ENCODE peak calls at places on chromosomes 13 and 19, in eight cellular contexts. I, G, S, X, R, J, Z and F are unnamed samples.

GRCh38 chr13:29707876-29708543 is 112.5 kb upstream of the SLC7A1 start:
- DNase-seq in I (no peak), G (no peak), S (no peak), X (no peak), R (peak; percentile 33), J (no peak), Z (peak; percentile 54), F (peak; percentile 69)

GRCh38 chr13:52804202-52804641 is 44.2 kb downstream of the PCDH8 start:
- DNase-seq in I (no peak), G (no peak), S (no peak), X (no peak), R (no peak), J (no peak), Z (no peak), F (no peak)

GRCh38 chr13:44058586-44059238 is 179.0 kb downstream of the LACC1 start:
- DNase-seq in I (no peak), G (no peak), S (no peak), X (no peak), R (no peak), J (no peak), Z (no peak), F (no peak)

GRCh38 chr13:29522044-29522685 is 73.3 kb downstream of the SLC7A1 start:
- DNase-seq in I (no peak), G (no peak), S (peak; percentile 87), X (no peak), R (no peak), J (no peak), Z (no peak), F (no peak)

GRCh38 chr13:46405457-46405856 is 18.4 kb upstream of the RUBCNL start:
- DNase-seq in I (no peak), G (no peak), S (no peak), X (no peak), R (no peak), J (no peak), Z (no peak), F (no peak)

GRCh38 chr19:1768248-1768647 is 14.9 kb downstream of the ONECUT3 start:
- DNase-seq in I (no peak), G (no peak), S (no peak), X (no peak), R (no peak), J (no peak), Z (no peak), F (no peak)

GRCh38 chr13:31722684-31723083 is 16.6 kb upstream of the RXFP2 start:
- DNase-seq in I (no peak), G (no peak), S (no peak), X (no peak), R (no peak), J (no peak), Z (no peak), F (no peak)

GRCh38 chr13:42709276-42709675 is 72.1 kb upstream of the FAM216B start:
- DNase-seq in I (no peak), G (no peak), S (no peak), X (no peak), R (no peak), J (no peak), Z (no peak), F (no peak)

GRCh38 chr19:6060600-6061391 is 49.5 kb downstream of the RFX2 start:
- DNase-seq in I (peak; percentile 59), G (no peak), S (no peak), X (peak; percentile 82), R (peak; percentile 6), J (no peak), Z (no peak), F (no peak)

GRCh38 chr13:99471231-99472202 is 29.8 kb upstream of the TM9SF2 start:
- DNase-seq in I (no peak), G (no peak), S (no peak), X (peak; percentile 62), R (no peak), J (no peak), Z (no peak), F (no peak)

GRCh38 chr13:48400820-48401219 is 12.1 kb downstream of the LPAR6 start:
- DNase-seq in I (no peak), G (no peak), S (no peak), X (peak; percentile 40), R (no peak), J (no peak), Z (peak; percentile 14), F (peak; percentile 1)

GRCh38 chr19:19211499-19212432 is at the start of gene NCAN:
- DNase-seq in I (no peak), G (no peak), S (no peak), X (no peak), R (no peak), J (no peak), Z (no peak), F (no peak)

GRCh38 chr19:51440846-51441409 is 17.3 kb downstream of the SIGLEC8 start:
- DNase-seq in I (no peak), G (no peak), S (no peak), X (no peak), R (no peak), J (no peak), Z (no peak), F (no peak)

GRCh38 chr19:51440052-51440451 is 18.2 kb downstream of the SIGLEC8 start:
- DNase-seq in I (no peak), G (no peak), S (no peak), X (no peak), R (no peak), J (no peak), Z (no peak), F (no peak)

GRCh38 chr19:51433092-51433491 is 15.7 kb upstream of the SIGLEC10 start:
- DNase-seq in I (no peak), G (no peak), S (no peak), X (no peak), R (no peak), J (no peak), Z (no peak), F (no peak)

GRCh38 chr19:51441410-51442390 is 16.6 kb downstream of the SIGLEC8 start:
- DNase-seq in I (no peak), G (no peak), S (no peak), X (no peak), R (no peak), J (no peak), Z (peak; percentile 69), F (no peak)

DNA sequence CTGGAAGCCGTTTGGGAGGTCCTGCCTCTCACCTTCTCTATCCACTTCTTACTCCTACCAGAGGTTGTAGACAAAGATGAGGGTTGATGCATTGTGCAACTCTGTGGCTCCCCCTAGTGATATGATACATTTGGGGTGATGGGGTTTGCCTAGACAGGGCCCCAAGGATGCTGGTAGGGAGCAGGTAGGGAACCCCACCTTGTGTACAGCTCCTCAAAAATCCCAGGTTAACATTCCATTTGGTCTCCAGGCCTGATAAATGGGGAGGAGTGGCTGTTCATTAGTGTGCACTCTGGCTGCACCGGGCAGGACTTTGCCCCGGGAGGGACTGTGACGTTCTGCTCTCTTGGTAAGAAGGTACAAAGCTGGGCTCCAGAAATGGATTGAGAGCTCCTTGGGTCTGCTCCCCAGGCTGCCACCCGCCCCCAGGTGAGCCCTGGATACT is 19.2 kb downstream of the SIGLEC8 start:
- DNase-seq in I (no peak), G (no peak), S (no peak), X (no peak), R (no peak), J (no peak), Z (peak; percentile 58), F (no peak)
- TF ChIP-seq CTCF in I (no peak), G (peak; percentile 31), S (no peak), X (peak; percentile 36), R (no peak), J (peak; percentile 39), Z (peak; percentile 84), F (no peak)

DNA sequence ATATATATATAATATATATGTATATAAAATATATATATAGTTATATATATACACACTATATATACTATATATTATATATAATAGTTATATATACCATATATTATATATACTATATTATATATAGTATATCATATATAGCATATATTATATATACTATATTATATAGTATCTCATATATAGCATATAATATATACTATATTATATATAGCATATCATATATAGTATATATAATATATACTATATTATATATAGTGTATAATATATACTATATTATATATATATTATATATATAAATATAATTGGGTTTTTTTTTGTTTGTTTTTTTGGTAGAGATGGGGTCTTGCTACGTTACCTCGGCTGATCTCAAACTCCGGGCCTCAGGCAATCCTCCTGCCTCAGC is 11.6 kb upstream of the HNRNPL start:
- DNase-seq in I (no peak), G (no peak), S (no peak), X (no peak), R (no peak), J (no peak), Z (no peak), F (no peak)
- H3K4me1 ChIP-seq in I (no peaks in the 10 kb centered on the region), G (peaks cover 3% of the 10 kb centered on the region), S (no peaks in the 10 kb centered on the region), X (peaks cover 50% of the 10 kb centered on the region), R (peaks cover 31% of the 10 kb centered on the region), J (peaks cover 30% of the 10 kb centered on the region), Z (peaks cover 88% of the 10 kb centered on the region), F (peaks cover 47% of the 10 kb centered on the region)

DNA sequence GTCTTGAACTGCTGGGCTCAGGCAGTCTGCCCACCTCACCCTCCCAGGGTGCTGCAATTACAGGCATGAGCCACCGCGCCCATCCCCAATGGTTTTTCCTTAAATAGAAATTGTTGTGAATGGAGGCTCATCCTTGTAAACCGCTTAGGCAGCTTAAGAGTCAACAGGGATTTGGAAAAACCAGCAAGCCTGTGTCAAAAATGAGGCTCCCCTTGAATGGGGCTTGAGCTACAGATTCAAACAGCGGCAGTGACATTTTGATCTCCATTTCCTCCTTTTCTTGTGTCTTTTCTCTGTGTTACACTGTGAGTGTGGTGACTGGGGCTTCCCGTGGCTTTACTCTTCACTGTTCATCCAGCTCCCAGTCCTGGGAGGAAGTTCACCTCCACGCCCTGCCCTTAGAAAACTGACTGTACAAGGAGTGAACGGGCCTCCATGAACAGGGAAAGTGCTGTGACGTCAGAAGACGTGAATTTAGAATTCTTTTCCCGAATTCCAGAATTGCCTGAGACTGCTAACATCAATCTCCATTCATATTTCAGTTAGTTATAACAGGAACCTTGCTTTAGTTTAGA is 15.3 kb upstream of the RAB8A start:
- DNase-seq in I (no peak), G (no peak), S (no peak), X (no peak), R (no peak), J (no peak), Z (no peak), F (no peak)
- H3K36me3 ChIP-seq in I (no peaks in the 10 kb centered on the region), G (peaks cover 100% of the 10 kb centered on the region), S (no peaks in the 10 kb centered on the region), X (peaks cover 57% of the 10 kb centered on the region), R (peaks cover 98% of the 10 kb centered on the region), J (peaks cover 99% of the 10 kb centered on the region), Z (peaks cover 91% of the 10 kb centered on the region), F (peaks cover 7% of the 10 kb centered on the region)

GRCh38 chr19:57648336-57649003 is 15.5 kb downstream of the ZNF211 start:
- DNase-seq in I (no peak), G (no peak), S (no peak), X (no peak), R (no peak), J (no peak), Z (no peak), F (no peak)

GRCh38 chr19:57653689-57654088 is 15.0 kb upstream of the ZSCAN4 start:
- DNase-seq in I (no peak), G (no peak), S (no peak), X (no peak), R (no peak), J (no peak), Z (no peak), F (no peak)

GRCh38 chr19:57656346-57656745 is 12.4 kb upstream of the ZSCAN4 start:
- DNase-seq in I (no peak), G (no peak), S (no peak), X (no peak), R (no peak), J (no peak), Z (no peak), F (no peak)

GRCh38 chr19:57655443-57655842 is 13.3 kb upstream of the ZSCAN4 start:
- DNase-seq in I (no peak), G (no peak), S (no peak), X (no peak), R (no peak), J (no peak), Z (no peak), F (no peak)

GRCh38 chr19:57651654-57651996 is 17.1 kb upstream of the ZSCAN4 start:
- DNase-seq in I (no peak), G (no peak), S (no peak), X (no peak), R (no peak), J (no peak), Z (no peak), F (no peak)
- TF ChIP-seq CTCF in I (no peak), G (no peak), S (no peak), X (no peak), R (no peak), J (peak; percentile 16), Z (no peak), F (no peak)